ENCODE peak calls at places on chromosomes 13 and 19, in ten cellular contexts. M is fibroblast of lung; F is upper lobe of right lung; W is CD8-positive, alpha-beta T cell; U is left lung; R is endodermal cell; Q is upper lobe of left lung; Y is right lobe of liver; J is body of pancreas; K is SK-N-SH. G is an unnamed sample.

GRCh38 chr13:98571955-98572662 is 4.8 kb downstream of the STK24 start:
- DNase-seq in K (peak; percentile 55), R (no peak), U (no peak), F (no peak), Y (no peak), J (no peak), W (no peak), Q (peak; percentile 65), M (peak; percentile 66), G (peak; percentile 44)

GRCh38 chr19:10112037-10112751 is 701 bp downstream of the P2RY11 start:
- DNase-seq in W (no peak), K (peak; percentile 28), J (no peak), F (peak; percentile 79), R (no peak), M (no peak), Y (no peak), U (peak; percentile 85), Q (peak; percentile 44), G (no peak)

GRCh38 chr13:105660550-105660949 is 874.9 kb downstream of the EFNB2 start:
- DNase-seq in F (no peak), R (no peak), J (no peak), M (no peak), W (no peak), Y (no peak), K (no peak), U (no peak), Q (no peak), G (no peak)

GRCh38 chr13:32824671-32825070 is 191.6 kb upstream of the KL start:
- DNase-seq in U (no peak), Y (no peak), K (no peak), M (peak; percentile 86), J (no peak), Q (no peak), F (no peak), W (no peak), R (peak; percentile 84), G (no peak)

GRCh38 chr13:27641711-27642502 is 20.2 kb downstream of the POLR1D start:
- DNase-seq in J (no peak), K (no peak), M (no peak), Y (no peak), R (no peak), F (no peak), U (no peak), W (no peak), Q (no peak), G (no peak)

GRCh38 chr13:37747071-37747612 is 122.4 kb downstream of the TRPC4 start:
- DNase-seq in U (no peak), Y (no peak), J (no peak), F (no peak), K (no peak), Q (no peak), W (no peak), M (peak; percentile 91), R (no peak), G (no peak)

GRCh38 chr19:33811736-33812387 is 15.2 kb downstream of the KCTD15 start:
- DNase-seq in U (no peak), R (no peak), M (no peak), Y (no peak), W (no peak), Q (no peak), J (no peak), K (peak; percentile 30), F (peak; percentile 38), G (no peak)

GRCh38 chr13:94435604-94436226 is 43.8 kb downstream of the DCT start:
- DNase-seq in R (no peak), F (no peak), U (no peak), M (peak; percentile 80), Y (no peak), Q (no peak), K (peak; percentile 60), W (no peak), J (no peak), G (no peak)

GRCh38 chr19:14434157-14434501 is 1.0 kb downstream of the PKN1 start:
- DNase-seq in R (no peak), U (no peak), J (peak; percentile 29), Y (no peak), M (no peak), F (no peak), Q (no peak), K (peak; percentile 70), W (no peak), G (no peak)

GRCh38 chr19:14433454-14434156 is 499 bp downstream of the PKN1 start:
- DNase-seq in W (no peak), J (peak; percentile 52), F (peak; percentile 79), K (peak; percentile 59), R (peak; percentile 62), M (no peak), Q (peak; percentile 49), U (peak; percentile 82), Y (no peak), G (peak; percentile 75)

GRCh38 chr19:14434543-14435319 is 1.6 kb downstream of the PKN1 start:
- DNase-seq in F (peak; percentile 74), W (no peak), Q (peak; percentile 78), R (no peak), M (peak; percentile 68), K (peak; percentile 79), U (peak; percentile 84), J (peak; percentile 56), Y (peak; percentile 66), G (peak; percentile 71)

GRCh38 chr19:14437578-14438140 is 4.6 kb downstream of the PKN1 start:
- DNase-seq in Y (no peak), J (no peak), U (no peak), M (no peak), Q (no peak), R (no peak), W (no peak), F (no peak), K (no peak), G (no peak)

GRCh38 chr19:14435320-14436050 is 2.4 kb downstream of the PKN1 start:
- DNase-seq in R (no peak), F (no peak), W (no peak), K (no peak), Q (no peak), Y (no peak), U (no peak), J (no peak), M (no peak), G (no peak)
- H3K4me1 ChIP-seq in R (no peaks in the 10 kb centered on the region), F (peaks cover 52% of the 10 kb centered on the region), W (peaks cover 68% of the 10 kb centered on the region), K (peaks cover 6% of the 10 kb centered on the region), Q (peaks cover 69% of the 10 kb centered on the region), Y (no peaks in the 10 kb centered on the region), U (peaks cover 25% of the 10 kb centered on the region), J (peaks cover 32% of the 10 kb centered on the region), M (peaks cover 13% of the 10 kb centered on the region), G (peaks cover 42% of the 10 kb centered on the region)

DNA sequence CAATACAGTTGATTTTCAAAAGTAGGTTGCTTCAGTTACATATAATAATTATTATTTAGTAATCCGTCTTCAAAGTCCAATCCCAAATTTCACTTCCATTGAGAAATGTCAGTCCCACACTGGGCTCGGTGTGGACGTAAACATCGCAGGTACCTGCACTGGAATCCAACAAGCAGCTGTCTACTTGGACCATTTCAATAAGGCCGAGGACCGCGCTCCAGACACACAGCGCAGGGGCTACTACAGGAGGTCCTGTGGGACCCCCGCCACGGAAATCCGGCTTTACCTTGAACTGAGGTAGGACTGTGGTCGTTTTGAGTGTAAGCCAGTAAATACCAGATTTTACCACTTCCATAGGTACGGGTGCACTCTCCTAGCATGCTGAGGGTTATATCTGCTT is 30.8 kb downstream of the IRS2 start:
- DNase-seq in U (no peak), Q (no peak), J (no peak), F (no peak), K (no peak), M (no peak), Y (no peak), R (no peak), W (no peak), G (no peak)
- TF ChIP-seq CTCF in U (no peak), Q (no peak), J (no peak), F (no peak), K (no peak), M (no peak), Y (no peak), R (no peak), W (no peak), G (no peak)

GRCh38 chr19:50667759-50668231 is 18.6 kb downstream of the C19orf81 start:
- DNase-seq in M (no peak), J (no peak), Y (no peak), R (peak; percentile 63), U (no peak), W (no peak), F (no peak), K (no peak), Q (no peak), G (no peak)

GRCh38 chr19:50668416-50669318 is 19.4 kb downstream of the C19orf81 start:
- DNase-seq in U (no peak), J (no peak), K (no peak), M (no peak), Y (no peak), W (no peak), F (no peak), Q (no peak), R (no peak), G (no peak)

GRCh38 chr19:50666346-50667176 is 17.3 kb downstream of the C19orf81 start:
- DNase-seq in F (no peak), W (no peak), U (peak; percentile 71), J (no peak), Y (no peak), Q (no peak), R (no peak), M (no peak), K (peak; percentile 34), G (no peak)

GRCh38 chr19:50669319-50670101 is 20.3 kb downstream of the C19orf81 start:
- DNase-seq in Y (no peak), U (no peak), J (no peak), W (no peak), Q (no peak), R (peak; percentile 71), F (no peak), K (peak; percentile 78), M (peak; percentile 25), G (peak; percentile 57)

GRCh38 chr19:50667177-50667758 is 18.0 kb downstream of the C19orf81 start:
- DNase-seq in K (peak; percentile 36), F (no peak), Y (no peak), J (no peak), Q (no peak), U (no peak), W (no peak), R (no peak), M (no peak), G (no peak)
- H3K27me3 ChIP-seq in K (no peaks in the 10 kb centered on the region), F (peaks cover 54% of the 10 kb centered on the region), Y (peaks cover 18% of the 10 kb centered on the region), J (peaks cover 35% of the 10 kb centered on the region), Q (peaks cover 37% of the 10 kb centered on the region), U (peaks cover 48% of the 10 kb centered on the region), W (peaks cover 10% of the 10 kb centered on the region), R (peaks cover 31% of the 10 kb centered on the region), M (peaks cover 18% of the 10 kb centered on the region), G (peaks cover 37% of the 10 kb centered on the region)

GRCh38 chr13:24615114-24615513 is 65.1 kb upstream of the ATP12A start:
- DNase-seq in R (no peak), U (no peak), M (no peak), J (no peak), K (no peak), F (no peak), Q (no peak), Y (no peak), W (no peak), G (no peak)

GRCh38 chr13:24614306-24615080 is 65.7 kb upstream of the ATP12A start:
- DNase-seq in R (peak; percentile 19), U (no peak), W (no peak), Y (no peak), Q (no peak), J (no peak), K (no peak), M (no peak), F (no peak), G (no peak)

GRCh38 chr13:24617394-24618218 is 62.6 kb upstream of the ATP12A start:
- DNase-seq in U (no peak), R (no peak), Y (no peak), W (no peak), Q (no peak), J (no peak), F (no peak), M (no peak), K (no peak), G (peak; percentile 41)

GRCh38 chr13:24616514-24616913 is 63.7 kb upstream of the ATP12A start:
- DNase-seq in W (no peak), J (no peak), R (no peak), U (no peak), F (no peak), Q (no peak), Y (no peak), K (no peak), M (no peak), G (no peak)

GRCh38 chr13:24615911-24616472 is 64.2 kb upstream of the ATP12A start:
- DNase-seq in Y (no peak), K (no peak), R (no peak), J (no peak), Q (no peak), U (no peak), M (no peak), W (no peak), F (no peak), G (no peak)
- H3K4me1 ChIP-seq in Y (no peaks in the 10 kb centered on the region), K (no peaks in the 10 kb centered on the region), R (no peaks in the 10 kb centered on the region), J (no peaks in the 10 kb centered on the region), Q (peaks cover 3% of the 10 kb centered on the region), U (no peaks in the 10 kb centered on the region), M (no peaks in the 10 kb centered on the region), W (peaks cover 28% of the 10 kb centered on the region), F (no peaks in the 10 kb centered on the region), G (no peaks in the 10 kb centered on the region)